ENCODE peak calls at places on chromosomes 13 and 19, in ten cellular contexts. B is AG20443; Z is EL; A is activated CD4-positive, alpha-beta T cell treated with anti-CD3 and anti-CD28 coated beads for 24 hours; F is stimulated activated CD8-positive, alpha-beta memory T cell treated with anti-CD3 and anti-CD28 coated beads, Interleukin-2, amount 100 ng/mL, for 48 hours; C is GM04504; P is heart right ventricle; J is substantia nigra; D is naive thymus-derived CD4-positive, alpha-beta T cell; M is NCI-H1092. Q is an unnamed sample.

GRCh38 chr13:25455146-25455545 is 83.4 kb downstream of the ATP8A2 start:
- DNase-seq in F (no peak), Z (no peak), D (no peak), M (peak), C (no peak), J (no peak), P (no peak), B (no peak), A (no peak), Q (no peak)

GRCh38 chr19:9865732-9866627 is 30.9 kb downstream of the PIN1 start:
- DNase-seq in F (no peak), J (no peak), A (no peak), D (peak), P (no peak), M (no peak), C (no peak), B (no peak), Z (no peak), Q (no peak)

GRCh38 chr13:111211789-111212516 is 96.8 kb downstream of the ARHGEF7 start:
- DNase-seq in J (no peak), B (no peak), P (no peak), Z (peak), D (no peak), M (no peak), F (no peak), A (no peak), C (no peak), Q (peak)

GRCh38 chr13:113854238-113855011 is 9.5 kb downstream of the GAS6 start:
- DNase-seq in A (no peak), M (no peak), Z (no peak), B (peak), C (peak), P (peak), D (no peak), J (peak), F (no peak), Q (no peak)

GRCh38 chr19:45913874-45914830 is at the start of gene NANOS2:
- DNase-seq in F (no peak), B (no peak), D (no peak), Z (peak), J (no peak), A (no peak), M (no peak), P (no peak), C (no peak), Q (no peak)

GRCh38 chr19:289651-290538 is 1.3 kb downstream of the PLPP2 start:
- DNase-seq in J (no peak), P (no peak), A (no peak), Z (peak), C (no peak), D (no peak), B (no peak), M (no peak), F (no peak), Q (peak)

GRCh38 chr19:11168568-11168967 is 13.0 kb upstream of the SPC24 start:
- DNase-seq in A (no peak), M (no peak), P (no peak), B (peak), C (peak), Z (peak), D (no peak), J (no peak), F (no peak), Q (peak)

GRCh38 chr19:38869160-38869835 is 8.8 kb downstream of the RINL start:
- DNase-seq in F (no peak), C (no peak), D (no peak), B (no peak), A (no peak), Z (no peak), M (no peak), J (no peak), P (no peak), Q (no peak)

GRCh38 chr13:97043302-97043701 is 49.0 kb upstream of the OXGR1 start:
- DNase-seq in Z (peak), P (no peak), C (peak), D (no peak), F (no peak), J (no peak), B (peak), A (no peak), M (no peak), Q (peak)

Q was measured in iris pigment epithelial cell.